ENCODE peak calls at places on chromosomes 5 and 9, in five cellular contexts. D, L, V, Q and H are unnamed samples.

GRCh38 chr5:8906303-8906967 is 639.4 kb downstream of the SEMA5A start:
- DNase-seq in D (no peak), L (peak), V (no peak), Q (no peak), H (peak)

GRCh38 chr5:143707797-143708196 is 104.2 kb upstream of the HMHB1 start:
- DNase-seq in D (no peak), L (no peak), V (peak), Q (no peak), H (no peak)

GRCh38 chr5:135997936-135998335 is 30.9 kb upstream of the TGFBI start:
- DNase-seq in D (peak), L (no peak), V (no peak), Q (no peak), H (no peak)

GRCh38 chr5:159103086-159103485 is 3.4 kb upstream of the EBF1 start:
- DNase-seq in D (no peak), L (no peak), V (no peak), Q (no peak), H (no peak)

GRCh38 chr5:12330993-12331588 is 426.8 kb upstream of the CTNND2 start:
- DNase-seq in D (peak), L (no peak), V (no peak), Q (no peak), H (no peak)

GRCh38 chr5:16617272-16617973 is 626 bp upstream of the RETREG1 start:
- DNase-seq in D (no peak), L (no peak), V (no peak), Q (no peak), H (no peak)

GRCh38 chr9:116002624-116003023 is 151.0 kb upstream of the PAPPA start:
- DNase-seq in D (no peak), L (no peak), V (no peak), Q (peak), H (peak)

GRCh38 chr5:50440651-50441478 is at the start of gene EMB:
- DNase-seq in D (peak), L (no peak), V (no peak), Q (peak), H (peak)

GRCh38 chr5:40555886-40556285 is 123.8 kb upstream of the PTGER4 start:
- DNase-seq in D (no peak), L (no peak), V (no peak), Q (no peak), H (no peak)

GRCh38 chr5:67725591-67725990 is 490.0 kb upstream of the PIK3R1 start:
- DNase-seq in D (no peak), L (no peak), V (no peak), Q (no peak), H (no peak)

GRCh38 chr5:141692919-141693848 is 11.2 kb upstream of the ARAP3 start:
- DNase-seq in D (no peak), L (no peak), V (no peak), Q (no peak), H (peak)

GRCh38 chr5:178368716-178369300 is 136.2 kb upstream of the PHYKPL start:
- DNase-seq in D (no peak), L (no peak), V (no peak), Q (peak), H (no peak)

GRCh38 chr5:20538341-20538740 is 550.3 kb upstream of the CDH18 start:
- DNase-seq in D (no peak), L (no peak), V (no peak), Q (no peak), H (no peak)

GRCh38 chr5:104237574-104237973 is 675.0 kb upstream of the NUDT12 start:
- DNase-seq in D (no peak), L (no peak), V (no peak), Q (no peak), H (no peak)

GRCh38 chr9:119251951-119252350 is 117.3 kb downstream of the BRINP1 start:
- DNase-seq in D (no peak), L (no peak), V (no peak), Q (no peak), H (no peak)

GRCh38 chr5:120465281-120465961 is 1.3 kb downstream of the PRR16 start:
- DNase-seq in D (peak), L (no peak), V (no peak), Q (peak), H (peak)

GRCh38 chr9:96612105-96612965 is 7.3 kb downstream of the CDC14B start:
- DNase-seq in D (no peak), L (peak), V (peak), Q (peak), H (peak)

GRCh38 chr5:144549580-144549979 is 378.9 kb downstream of the KCTD16 start:
- DNase-seq in D (no peak), L (peak), V (peak), Q (no peak), H (no peak)

GRCh38 chr5:107469485-107469884 is 201.3 kb downstream of the EFNA5 start:
- DNase-seq in D (no peak), L (peak), V (peak), Q (no peak), H (peak)

GRCh38 chr5:878125-878524 is 14.5 kb downstream of the BRD9 start:
- DNase-seq in D (no peak), L (no peak), V (no peak), Q (peak), H (no peak)

GRCh38 chr5:40991168-40991980 is 79.8 kb downstream of the MROH2B start:
- DNase-seq in D (no peak), L (peak), V (peak), Q (no peak), H (no peak)

GRCh38 chr5:99590806-99591205 is 662.0 kb upstream of the CHD1 start:
- DNase-seq in D (no peak), L (no peak), V (no peak), Q (no peak), H (no peak)

GRCh38 chr5:123855630-123856029 is 343.7 kb downstream of the CSNK1G3 start:
- DNase-seq in D (no peak), L (no peak), V (peak), Q (no peak), H (no peak)

GRCh38 chr5:167049043-167049663 is 1242.3 kb upstream of the WWC1 start:
- DNase-seq in D (peak), L (no peak), V (no peak), Q (no peak), H (peak)

GRCh38 chr5:134073404-134073803 is 41.1 kb upstream of the TCF7 start:
- DNase-seq in D (no peak), L (no peak), V (no peak), Q (no peak), H (no peak)

GRCh38 chr9:112051812-112052211 is 123.3 kb downstream of the SUSD1 start:
- DNase-seq in D (no peak), L (no peak), V (no peak), Q (no peak), H (no peak)

GRCh38 chr9:14722391-14723035 is at the start of gene CER1:
- DNase-seq in D (peak), L (no peak), V (no peak), Q (no peak), H (no peak)

DNA sequence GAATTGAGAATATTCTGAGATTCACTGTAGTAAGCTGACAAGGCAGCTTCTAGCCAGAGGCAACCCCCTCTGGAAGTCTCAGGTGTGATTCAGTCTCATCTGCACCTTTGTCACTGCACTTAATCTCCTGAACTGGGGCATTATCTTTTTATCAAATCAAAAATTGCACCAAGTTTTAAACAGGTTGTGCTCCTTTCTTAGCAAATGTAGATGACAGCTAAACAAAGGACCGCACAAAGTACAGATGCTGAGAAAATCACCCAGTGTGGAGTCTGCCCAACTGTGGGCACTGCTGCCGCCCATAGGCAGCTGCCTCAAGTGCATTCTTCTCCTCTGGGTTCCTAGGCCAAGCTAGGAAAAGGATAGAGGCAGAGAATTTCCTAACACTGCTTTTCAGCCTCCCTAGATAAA is 51.1 kb downstream of the STARD4 start:
- DNase-seq in D (peak), L (no peak), V (no peak), Q (no peak), H (peak)
- TF ChIP-seq CTCF in D (no peak), L (peak), V (peak), Q (no peak), H (peak)

GRCh38 chr5:38434981-38435710 is 121.3 kb downstream of the LIFR start:
- DNase-seq in D (no peak), L (no peak), V (no peak), Q (no peak), H (no peak)

GRCh38 chr5:38431242-38431853 is 125.1 kb downstream of the LIFR start:
- DNase-seq in D (no peak), L (no peak), V (no peak), Q (no peak), H (no peak)

GRCh38 chr5:38438757-38439156 is 117.7 kb downstream of the LIFR start:
- DNase-seq in D (no peak), L (no peak), V (no peak), Q (no peak), H (no peak)

DNA sequence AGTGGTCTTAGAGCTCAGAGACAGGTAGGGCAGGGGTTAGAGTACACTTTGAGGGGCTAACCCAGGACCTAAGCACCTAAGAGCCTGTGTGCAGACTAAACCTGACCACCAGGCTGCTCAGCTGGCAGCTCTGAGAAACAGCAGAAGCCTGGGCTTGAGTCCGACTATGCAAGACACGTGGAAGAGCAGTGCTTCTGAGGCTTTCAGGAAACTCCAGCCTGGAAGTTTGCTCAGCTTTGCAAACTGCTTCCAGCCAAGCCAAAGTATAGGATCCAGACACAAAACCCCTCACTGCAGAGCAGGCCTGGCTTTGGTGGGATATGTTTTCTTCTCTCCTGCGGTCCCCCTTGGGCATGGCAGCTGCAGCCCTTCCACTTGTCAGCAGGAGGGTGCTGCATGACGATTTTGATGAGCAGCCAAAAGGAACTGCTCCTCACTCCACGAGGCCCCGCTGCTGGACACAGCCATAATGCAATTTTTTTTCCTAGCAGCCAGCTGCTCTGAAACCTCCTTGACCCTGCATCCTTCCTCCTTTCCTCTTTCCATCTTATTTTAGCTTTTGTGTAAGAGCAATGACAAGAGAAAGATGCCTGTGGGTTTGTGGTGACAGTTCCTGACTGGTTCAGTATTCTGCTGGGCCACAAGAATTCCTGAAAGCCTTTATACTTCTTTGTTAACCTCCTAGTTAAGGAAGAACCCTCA is 123.1 kb downstream of the LIFR start:
- DNase-seq in D (no peak), L (peak), V (no peak), Q (no peak), H (no peak)
- TF ChIP-seq CTCF in D (no peak), L (peak), V (no peak), Q (no peak), H (no peak)

GRCh38 chr9:128275198-128276007 is at the start of gene GOLGA2:
- DNase-seq in D (peak), L (no peak), V (no peak), Q (no peak), H (peak)
- TF ChIP-seq CTCF in D (no peak), L (no peak), V (no peak), Q (no peak), H (no peak)

GRCh38 chr5:173530547-173530946 is 85.9 kb downstream of the BOD1 start:
- DNase-seq in D (peak), L (no peak), V (no peak), Q (no peak), H (no peak)
- TF ChIP-seq CTCF in D (peak), L (no peak), V (no peak), Q (no peak), H (no peak)

DNA sequence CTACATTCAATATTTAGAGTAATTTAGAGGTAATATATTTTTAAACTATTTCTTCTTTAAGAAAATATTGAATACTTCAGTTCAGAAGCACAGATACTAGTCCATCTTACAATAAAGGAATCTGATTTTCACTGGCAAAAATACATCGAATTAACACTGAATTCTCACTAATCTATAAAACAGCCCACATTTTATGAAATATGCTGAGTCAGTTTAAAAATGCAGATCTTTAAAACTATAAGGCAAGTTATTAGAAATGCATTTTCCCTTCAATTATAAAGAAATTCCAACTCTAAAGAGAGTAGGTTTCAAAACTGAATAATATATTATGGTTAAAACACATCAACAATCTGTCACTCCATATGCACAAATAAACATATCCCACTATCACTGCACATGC is 232.5 kb downstream of the SLF1 start:
- DNase-seq in D (no peak), L (no peak), V (no peak), Q (no peak), H (no peak)
- TF ChIP-seq CTCF in D (no peak), L (no peak), V (no peak), Q (no peak), H (no peak)

GRCh38 chr9:136667217-136667939 is 4.7 kb downstream of the EGFL7 start:
- DNase-seq in D (no peak), L (no peak), V (no peak), Q (no peak), H (no peak)

GRCh38 chr9:136665111-136665703 is 2.5 kb downstream of the EGFL7 start:
- DNase-seq in D (peak), L (no peak), V (no peak), Q (no peak), H (peak)

GRCh38 chr9:136664799-136665082 is 2.0 kb downstream of the EGFL7 start:
- DNase-seq in D (no peak), L (no peak), V (no peak), Q (no peak), H (no peak)

GRCh38 chr9:136666364-136667216 is 3.9 kb downstream of the EGFL7 start:
- DNase-seq in D (no peak), L (no peak), V (no peak), Q (no peak), H (no peak)

GRCh38 chr9:136665704-136666363 is 3.1 kb downstream of the EGFL7 start:
- DNase-seq in D (peak), L (no peak), V (no peak), Q (no peak), H (peak)
- TF ChIP-seq CTCF in D (no peak), L (no peak), V (no peak), Q (peak), H (peak)